ENCODE peak calls at places on chromosomes 7 and 10, in nine cellular contexts. U, W, Z, E, R, T, V, G and P are unnamed samples.
A peak's percentile ranks its signal among the peaks of the same experiment; 100 is the strongest.

GRCh38 chr10:20976390-20976789 is 79.3 kb upstream of the NEBL start:
- DNase-seq in T (no peak), Z (no peak), E (no peak), V (no peak), R (no peak), G (no peak), U (no peak), W (no peak), P (no peak)

GRCh38 chr10:76736392-76736791 is 901.2 kb downstream of the KCNMA1 start:
- DNase-seq in R (no peak), Z (no peak), W (no peak), G (no peak), U (no peak), E (no peak), T (no peak), V (no peak), P (no peak)

GRCh38 chr7:103989200-103989784 is at the start of gene RELN:
- DNase-seq in T (no peak), R (peak; percentile 17), W (no peak), G (peak; percentile 22), Z (no peak), U (no peak), V (no peak), E (peak; percentile 36), P (no peak)

GRCh38 chr10:114310346-114310745 is 71.3 kb downstream of the VWA2 start:
- DNase-seq in U (no peak), E (no peak), V (no peak), W (no peak), G (no peak), Z (no peak), T (no peak), R (no peak), P (peak; percentile 68)

GRCh38 chr7:135449467-135449866 is 60.4 kb downstream of the CNOT4 start:
- DNase-seq in T (no peak), U (no peak), V (no peak), E (no peak), G (no peak), R (no peak), W (no peak), Z (no peak), P (no peak)

GRCh38 chr10:54372164-54372563 is 428.9 kb downstream of the PCDH15 start:
- DNase-seq in T (no peak), Z (no peak), U (no peak), G (no peak), W (no peak), E (no peak), R (no peak), V (no peak), P (no peak)

GRCh38 chr7:100464210-100464660 is at the start of gene SPACDR:
- DNase-seq in W (no peak), T (no peak), V (no peak), U (no peak), R (peak; percentile 60), G (no peak), Z (no peak), E (no peak), P (no peak)

GRCh38 chr7:142376356-142376997 is 118.6 kb upstream of the PRSS58 start:
- DNase-seq in Z (no peak), V (no peak), U (no peak), T (no peak), G (no peak), W (no peak), E (peak; percentile 37), R (no peak), P (no peak)

GRCh38 chr10:50572017-50572491 is 51.7 kb downstream of the SGMS1 start:
- DNase-seq in U (no peak), V (no peak), E (no peak), W (no peak), G (no peak), R (no peak), Z (no peak), T (no peak), P (no peak)

GRCh38 chr7:94436018-94436604 is 41.4 kb downstream of the COL1A2 start:
- DNase-seq in R (peak; percentile 78), T (peak; percentile 61), W (no peak), Z (no peak), G (peak; percentile 71), U (peak; percentile 51), V (peak; percentile 65), E (peak; percentile 74), P (no peak)

GRCh38 chr10:55500931-55501559 is 700.0 kb upstream of the PCDH15 start:
- DNase-seq in U (no peak), Z (no peak), R (no peak), E (peak; percentile 70), W (no peak), T (peak; percentile 8), G (peak; percentile 49), V (no peak), P (no peak)

GRCh38 chr10:113523071-113523470 is 29.8 kb upstream of the HABP2 start:
- DNase-seq in T (no peak), Z (no peak), W (no peak), E (no peak), G (no peak), V (no peak), R (no peak), U (no peak), P (no peak)

GRCh38 chr7:55250313-55250712 is 114.8 kb upstream of the LANCL2 start:
- DNase-seq in U (no peak), V (peak; percentile 36), G (no peak), T (peak; percentile 34), Z (no peak), W (no peak), E (peak; percentile 68), R (no peak), P (no peak)

GRCh38 chr7:114832906-114833595 is 88.8 kb upstream of the MDFIC start:
- DNase-seq in E (no peak), U (no peak), V (no peak), R (no peak), Z (no peak), W (no peak), T (no peak), G (no peak), P (no peak)

GRCh38 chr10:3081383-3081981 is 14.1 kb downstream of the PFKP start:
- DNase-seq in U (no peak), Z (no peak), W (no peak), V (no peak), R (no peak), T (no peak), E (no peak), G (no peak), P (no peak)

GRCh38 chr10:3082290-3082689 is 14.9 kb downstream of the PFKP start:
- DNase-seq in U (no peak), E (no peak), W (no peak), T (no peak), Z (no peak), G (no peak), V (no peak), R (no peak), P (no peak)

GRCh38 chr10:3077506-3077905 is 10.2 kb downstream of the PFKP start:
- DNase-seq in Z (no peak), T (no peak), G (no peak), W (no peak), V (no peak), E (no peak), U (no peak), R (no peak), P (no peak)

GRCh38 chr10:3077940-3078630 is 10.7 kb downstream of the PFKP start:
- DNase-seq in Z (no peak), V (peak; percentile 44), R (no peak), W (no peak), E (no peak), G (no peak), T (no peak), U (no peak), P (no peak)

DNA sequence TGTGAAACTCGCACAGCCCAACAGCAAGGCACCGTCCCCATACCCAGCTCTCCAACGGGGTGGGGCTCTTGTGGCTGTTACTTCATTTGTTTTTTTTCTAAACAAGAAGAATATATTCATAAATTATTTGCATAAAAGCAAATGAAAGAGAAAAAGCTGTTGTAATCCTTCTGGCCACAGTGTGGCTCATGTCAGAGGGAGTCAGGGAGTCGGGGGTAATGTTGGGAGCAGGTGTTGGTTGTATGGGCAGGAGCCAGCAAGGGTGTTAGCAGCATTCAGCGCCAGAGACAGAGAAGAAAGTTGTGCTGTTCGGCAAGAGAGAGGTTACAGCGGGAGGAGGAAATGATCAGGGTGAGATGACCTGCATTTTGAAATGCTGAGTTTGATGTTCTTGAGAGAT is 13.3 kb downstream of the PFKP start:
- DNase-seq in W (no peak), Z (no peak), T (no peak), U (no peak), R (no peak), V (no peak), E (no peak), G (no peak), P (no peak)
- TF ChIP-seq CTCF in W (no peak), Z (no peak), T (no peak), U (no peak), R (peak; percentile 10), V (no peak), E (no peak), G (no peak), P (peak; percentile 41)

GRCh38 chr10:116654816-116655215 is 34.1 kb downstream of the PNLIPRP2 start:
- DNase-seq in Z (no peak), V (no peak), E (peak; percentile 47), R (no peak), W (no peak), T (no peak), U (no peak), G (no peak), P (no peak)
- TF ChIP-seq CTCF in Z (peak; percentile 6), V (peak; percentile 7), E (peak; percentile 69), R (no peak), W (no peak), T (no peak), U (no peak), G (peak; percentile 27), P (peak; percentile 40)

DNA sequence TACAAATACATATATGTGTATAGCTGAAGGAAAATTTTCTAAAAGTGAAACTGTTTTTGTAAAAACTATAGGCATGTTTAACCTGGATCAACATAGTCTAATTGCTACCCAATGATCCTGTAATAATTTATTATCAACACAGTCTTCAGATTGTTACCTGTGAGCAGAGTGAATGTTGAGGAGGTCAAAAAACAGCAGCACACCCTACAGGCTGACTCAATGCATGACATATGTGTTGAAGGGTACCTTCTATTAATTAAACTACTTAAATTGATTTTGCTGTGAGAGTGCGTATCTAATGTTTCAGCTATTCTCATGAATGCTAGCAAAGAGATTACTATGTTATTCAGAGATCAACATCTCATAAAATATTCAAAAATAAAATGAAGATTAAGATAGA is 411.4 kb downstream of the TNS3 start:
- DNase-seq in G (no peak), T (no peak), R (peak; percentile 29), E (no peak), W (no peak), U (no peak), V (no peak), Z (no peak), P (no peak)
- TF ChIP-seq CTCF in G (peak; percentile 7), T (no peak), R (peak; percentile 52), E (peak; percentile 52), W (peak; percentile 38), U (no peak), V (no peak), Z (no peak), P (peak; percentile 75)

DNA sequence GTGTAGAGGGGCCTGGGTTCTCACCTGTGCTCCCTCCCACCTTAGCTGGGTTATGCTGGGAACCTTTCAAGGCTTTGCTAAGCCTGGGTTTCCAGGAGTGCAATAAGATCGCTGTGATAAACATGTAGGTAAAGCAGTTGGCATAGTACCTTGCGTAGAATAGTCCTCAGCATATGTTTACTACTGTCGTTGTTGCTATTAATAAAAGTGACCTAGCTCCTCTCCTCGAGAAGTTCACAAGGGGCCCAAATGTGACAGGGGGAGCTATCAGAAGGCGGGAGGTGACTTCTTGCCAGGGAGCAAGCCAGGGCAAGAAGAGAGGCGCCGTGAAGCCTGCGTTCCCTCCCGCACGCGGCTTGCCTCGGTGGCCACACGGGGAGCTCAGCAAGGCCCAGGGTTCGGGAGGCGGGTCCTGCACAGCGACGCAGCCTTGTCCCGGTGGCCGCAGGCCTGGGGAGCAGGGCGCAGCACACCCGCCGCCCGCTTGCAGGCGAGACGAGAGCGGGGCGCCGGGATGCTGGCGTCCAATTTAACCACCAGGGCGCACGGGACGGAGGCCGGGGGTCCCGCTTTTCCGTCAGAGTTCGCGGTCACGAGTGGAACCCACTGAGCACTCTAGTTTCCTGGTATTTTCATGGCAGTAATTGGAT is 106.2 kb downstream of the SNX10 start:
- DNase-seq in W (no peak), U (no peak), R (no peak), T (no peak), V (peak; percentile 37), G (peak; percentile 38), Z (peak; percentile 24), E (peak; percentile 60), P (no peak)
- TF ChIP-seq CTCF in W (no peak), U (no peak), R (no peak), T (no peak), V (no peak), G (no peak), Z (no peak), E (no peak), P (no peak)